ENCODE peak calls at places on chromosomes 5 and 9, in eight cellular contexts. W is HCT116, M is heart left ventricle, L is sigmoid colon, X is stomach, C is gastrocnemius medialis, A is H54, B is uterus. I is an unnamed sample.

GRCh38 chr9:107039546-107039945 is 176.6 kb downstream of the ZNF462 start:
- DNase-seq in A (no peak), W (no peak), X (no peak), M (no peak), B (no peak), C (no peak), L (no peak), I (no peak)

GRCh38 chr5:160675988-160676387 is 176.0 kb downstream of the ATP10B start:
- DNase-seq in C (no peak), L (no peak), W (no peak), A (no peak), B (no peak), M (no peak), X (no peak), I (no peak)

GRCh38 chr5:3599283-3600105 is 3.9 kb downstream of the IRX1 start:
- DNase-seq in W (no peak), A (no peak), B (no peak), M (no peak), X (no peak), L (no peak), C (no peak), I (no peak)

GRCh38 chr9:107480386-107480789 is 9.2 kb downstream of the KLF4 start:
- DNase-seq in A (peak), B (peak), W (no peak), M (peak), L (peak), C (peak), X (no peak), I (peak)

GRCh38 chr9:20405086-20405485 is 217.2 kb downstream of the MLLT3 start:
- DNase-seq in X (no peak), A (no peak), W (no peak), B (no peak), C (no peak), M (no peak), L (no peak), I (no peak)

GRCh38 chr9:123425836-123426365 is 69.9 kb downstream of the CRB2 start:
- DNase-seq in B (no peak), X (peak), C (no peak), A (no peak), W (no peak), L (peak), M (no peak), I (no peak)

GRCh38 chr5:39235648-39236047 is 16.3 kb upstream of the FYB1 start:
- DNase-seq in X (no peak), W (no peak), C (no peak), L (no peak), B (no peak), M (no peak), A (no peak), I (no peak)

GRCh38 chr5:153970496-153970895 is 68.2 kb downstream of the FAM114A2 start:
- DNase-seq in B (no peak), C (no peak), X (no peak), M (no peak), A (no peak), L (no peak), W (no peak), I (no peak)

GRCh38 chr9:112288029-112288428 is 45.4 kb downstream of the PTBP3 start:
- DNase-seq in M (no peak), C (no peak), A (no peak), X (no peak), W (no peak), L (no peak), B (no peak), I (no peak)

GRCh38 chr5:80191991-80192398 is 63.9 kb downstream of the SERINC5 start:
- DNase-seq in C (peak), W (no peak), B (peak), M (peak), A (no peak), X (no peak), L (peak), I (no peak)

GRCh38 chr5:168334161-168335094 is 43.0 kb downstream of the WWC1 start:
- DNase-seq in C (no peak), A (no peak), X (no peak), L (peak), W (no peak), M (no peak), B (no peak), I (no peak)

GRCh38 chr9:100813871-100814270 is 214.7 kb upstream of the PLPPR1 start:
- DNase-seq in B (no peak), M (no peak), A (no peak), L (no peak), X (no peak), C (no peak), W (no peak), I (no peak)

GRCh38 chr9:81543695-81544094 is 145.7 kb downstream of the TLE1 start:
- DNase-seq in L (no peak), X (no peak), M (no peak), B (no peak), C (no peak), A (no peak), W (no peak), I (no peak)

GRCh38 chr9:128684325-128685021 is 4.5 kb upstream of the SET start:
- DNase-seq in W (peak), L (peak), B (peak), C (peak), M (peak), X (peak), A (peak), I (peak)

GRCh38 chr5:138498381-138498780 is 33.1 kb downstream of the EGR1 start:
- DNase-seq in M (no peak), A (no peak), X (no peak), B (no peak), L (no peak), W (no peak), C (no peak), I (no peak)

GRCh38 chr5:90968319-90968718 is 409.7 kb downstream of the ADGRV1 start:
- DNase-seq in B (no peak), M (no peak), X (no peak), W (no peak), L (no peak), C (no peak), A (no peak), I (no peak)

GRCh38 chr5:93039888-93040287 is 541.1 kb downstream of the NR2F1-AS1 start:
- DNase-seq in A (no peak), X (no peak), W (no peak), M (no peak), B (no peak), C (no peak), L (no peak), I (no peak)

GRCh38 chr5:61407706-61408105 is 75.6 kb downstream of the ZSWIM6 start:
- DNase-seq in C (no peak), M (no peak), X (no peak), W (no peak), B (no peak), A (no peak), L (no peak), I (no peak)

GRCh38 chr5:56873056-56873455 is 36.3 kb upstream of the SETD9 start:
- DNase-seq in B (no peak), M (no peak), C (no peak), L (no peak), W (no peak), X (no peak), A (no peak), I (no peak)

GRCh38 chr5:74360535-74361210 is 279.9 kb downstream of the ENC1 start:
- DNase-seq in L (no peak), M (no peak), A (no peak), B (no peak), W (no peak), C (no peak), X (no peak), I (no peak)

GRCh38 chr5:80755634-80756033 is 100.9 kb upstream of the DHFR start:
- DNase-seq in X (no peak), M (no peak), A (no peak), B (no peak), L (no peak), W (no peak), C (no peak), I (no peak)

GRCh38 chr5:54470677-54471076 is 15.2 kb downstream of the HSPB3 start:
- DNase-seq in X (no peak), A (no peak), C (no peak), M (no peak), B (no peak), W (no peak), L (no peak), I (no peak)

GRCh38 chr9:86573886-86574285 is 219.7 kb upstream of the TUT7 start:
- DNase-seq in A (no peak), X (no peak), L (no peak), M (no peak), W (no peak), C (no peak), B (no peak), I (no peak)

GRCh38 chr5:141475625-141476131 is at the start of gene PCDHGC3:
- DNase-seq in X (peak), L (peak), C (peak), W (no peak), A (peak), M (peak), B (peak), I (peak)

GRCh38 chr9:36039696-36040095 is 3.0 kb downstream of the RECK start:
- DNase-seq in X (no peak), B (no peak), C (no peak), W (no peak), L (no peak), A (no peak), M (no peak), I (no peak)

GRCh38 chr9:122031157-122031556 is 62.0 kb downstream of the TTLL11 start:
- DNase-seq in C (no peak), L (no peak), B (no peak), A (no peak), W (no peak), M (no peak), X (no peak), I (no peak)

GRCh38 chr5:132498686-132499271 is 8.2 kb upstream of the IRF1 start:
- DNase-seq in A (no peak), B (no peak), C (no peak), L (no peak), W (no peak), M (no peak), X (peak), I (no peak)

GRCh38 chr5:64637837-64638443 is 52.4 kb upstream of the SHISAL2B start:
- DNase-seq in L (no peak), W (no peak), B (no peak), X (no peak), C (no peak), A (no peak), M (no peak), I (no peak)

GRCh38 chr5:4938941-4939546 is 201.1 kb upstream of the ADAMTS16 start:
- DNase-seq in C (no peak), L (no peak), B (no peak), W (no peak), X (no peak), M (no peak), A (no peak), I (no peak)

GRCh38 chr9:134570151-134570621 is 71.4 kb upstream of the COL5A1 start:
- DNase-seq in W (no peak), A (no peak), X (peak), C (peak), M (peak), B (peak), L (peak), I (peak)

GRCh38 chr5:9869616-9870288 is 239.6 kb upstream of the TAS2R1 start:
- DNase-seq in A (no peak), M (no peak), L (no peak), B (no peak), W (no peak), C (no peak), X (no peak), I (no peak)

GRCh38 chr5:156432830-156433105 is 105.8 kb downstream of the SGCD start:
- DNase-seq in M (no peak), L (no peak), A (no peak), W (no peak), C (no peak), X (no peak), B (no peak), I (no peak)

GRCh38 chr9:115306860-115307259 is 188.9 kb upstream of the TNC start:
- DNase-seq in X (no peak), B (no peak), A (no peak), C (no peak), M (no peak), W (no peak), L (no peak), I (no peak)

GRCh38 chr5:151483647-151484046 is 36.2 kb downstream of the SLC36A1 start:
- DNase-seq in X (no peak), M (no peak), B (no peak), C (no peak), W (no peak), A (no peak), L (no peak), I (no peak)

GRCh38 chr5:9335269-9335668 is 210.6 kb downstream of the SEMA5A start:
- DNase-seq in M (no peak), B (no peak), W (no peak), L (no peak), X (no peak), C (no peak), A (no peak), I (no peak)

GRCh38 chr9:77495834-77496671 is 152.1 kb downstream of the GNA14 start:
- DNase-seq in C (no peak), X (no peak), M (no peak), L (peak), B (peak), A (no peak), W (no peak), I (no peak)

GRCh38 chr5:169545762-169546161 is 37.8 kb upstream of the SPDL1 start:
- DNase-seq in A (peak), M (no peak), B (no peak), X (no peak), C (no peak), W (no peak), L (no peak), I (no peak)

GRCh38 chr9:127406799-127407504 is 10.0 kb downstream of the SLC2A8 start:
- DNase-seq in A (no peak), X (no peak), L (no peak), C (no peak), W (no peak), B (no peak), M (no peak), I (no peak)

GRCh38 chr9:127407505-127407868 is 10.5 kb downstream of the SLC2A8 start:
- DNase-seq in B (no peak), X (no peak), A (no peak), C (no peak), W (no peak), M (no peak), L (no peak), I (no peak)

GRCh38 chr9:127403507-127404192 is 6.7 kb downstream of the SLC2A8 start:
- DNase-seq in W (no peak), A (no peak), X (no peak), C (no peak), B (no peak), M (no peak), L (no peak), I (no peak)

GRCh38 chr9:127404631-127405030 is 7.7 kb downstream of the SLC2A8 start:
- DNase-seq in B (no peak), W (no peak), A (no peak), X (no peak), L (no peak), C (no peak), M (no peak), I (no peak)

DNA sequence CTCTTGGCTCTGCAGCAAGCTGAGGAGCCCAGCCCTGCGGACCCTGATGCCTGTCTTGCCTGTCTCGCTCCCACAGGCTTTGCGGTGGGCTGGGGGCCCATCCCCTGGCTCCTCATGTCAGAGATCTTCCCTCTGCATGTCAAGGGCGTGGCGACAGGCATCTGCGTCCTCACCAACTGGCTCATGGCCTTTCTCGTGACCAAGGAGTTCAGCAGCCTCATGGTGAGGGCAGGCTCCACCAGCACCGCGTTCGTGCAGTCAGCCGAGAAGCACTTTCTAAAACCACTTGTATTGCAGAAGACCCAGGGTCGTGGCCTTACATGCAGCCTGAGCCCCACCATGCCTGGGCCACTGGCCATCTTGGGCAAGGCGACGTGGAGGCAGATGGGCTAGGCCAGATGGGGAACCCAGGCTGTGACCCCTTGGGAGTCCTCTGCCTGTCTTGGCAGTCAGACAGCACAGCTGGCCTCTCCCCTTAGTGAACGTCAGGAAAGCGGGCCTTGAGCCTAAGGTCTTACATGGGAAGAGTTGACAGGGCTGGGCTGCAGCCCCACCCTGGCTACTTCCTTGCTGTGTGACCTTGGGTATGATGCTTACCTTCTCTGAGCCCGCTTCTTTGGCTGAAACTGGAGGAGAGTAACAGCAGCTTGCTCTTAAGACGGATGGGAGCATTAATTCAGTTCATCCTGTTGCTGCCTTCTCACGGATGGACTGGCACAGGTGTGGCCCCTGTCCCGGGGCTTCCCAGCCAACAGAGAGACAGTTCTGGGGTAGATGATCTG is 8.6 kb downstream of the SLC2A8 start:
- DNase-seq in B (no peak), C (no peak), A (no peak), W (no peak), L (no peak), X (no peak), M (no peak), I (no peak)
- TF ChIP-seq POLR2A in B (no peak), C (no peak), A (no peak), W (no peak), L (no peak), X (no peak), M (no peak), I (no peak)

DNA sequence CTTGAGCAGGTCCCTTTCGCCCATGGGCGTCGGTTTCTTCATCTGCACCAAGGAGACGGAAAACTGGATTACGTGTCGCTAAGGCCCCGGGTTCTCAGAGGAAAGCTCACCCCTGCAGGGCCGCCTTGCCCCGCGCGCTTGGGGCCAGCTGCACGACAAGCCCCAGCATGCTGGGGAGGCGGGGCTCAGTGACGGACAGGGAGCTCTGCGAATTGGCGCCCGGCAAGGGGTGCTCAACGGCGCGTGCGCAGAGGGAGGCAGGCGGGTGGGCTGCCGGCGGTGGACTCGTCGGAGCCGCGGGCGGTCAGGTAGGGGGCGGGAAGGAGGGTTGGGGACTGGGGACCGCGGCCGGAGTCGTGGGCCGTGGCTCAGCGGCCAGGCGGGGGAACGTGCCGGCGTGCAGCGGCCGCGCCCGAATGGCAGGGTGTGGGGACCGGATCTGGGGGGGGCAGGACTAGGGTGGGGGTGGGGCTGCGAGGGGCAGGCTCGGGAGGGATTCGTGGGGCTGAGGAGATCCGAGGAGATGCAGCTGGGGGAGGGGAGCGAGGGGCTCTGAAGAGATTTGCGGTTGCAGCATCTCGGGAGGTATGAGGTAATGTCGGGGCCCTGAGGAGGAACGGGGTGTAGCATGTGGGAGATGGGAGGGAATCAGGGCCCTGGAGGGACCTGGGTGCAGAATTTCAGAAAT is at the start of gene TRIM32:
- DNase-seq in X (peak), W (peak), C (peak), B (peak), A (peak), M (peak), L (peak), I (peak)
- TF ChIP-seq POLR2A in X (no peak), W (peak), C (peak), B (no peak), A (peak), M (peak), L (no peak), I (no peak)

GRCh38 chr9:4491621-4491975 is 1.3 kb downstream of the SLC1A1 start:
- DNase-seq in C (no peak), W (no peak), X (peak), M (no peak), L (no peak), B (no peak), A (no peak), I (no peak)

GRCh38 chr9:4489562-4489918 is 728 bp upstream of the SLC1A1 start:
- DNase-seq in A (no peak), B (no peak), C (no peak), W (no peak), X (peak), L (no peak), M (no peak), I (no peak)

GRCh38 chr9:4490705-4491620 is 695 bp downstream of the SLC1A1 start:
- DNase-seq in A (no peak), M (no peak), C (no peak), W (no peak), X (no peak), B (no peak), L (no peak), I (no peak)

GRCh38 chr9:4486176-4486575 is 4.1 kb upstream of the SLC1A1 start:
- DNase-seq in B (no peak), C (no peak), W (no peak), L (no peak), A (no peak), X (no peak), M (no peak), I (no peak)

GRCh38 chr9:4489919-4490704 is at the start of gene SLC1A1:
- DNase-seq in M (peak), A (peak), W (peak), X (peak), C (peak), L (peak), B (peak), I (no peak)
- TF ChIP-seq POLR2A in M (peak), A (no peak), W (no peak), X (no peak), C (no peak), L (peak), B (no peak), I (no peak)

GRCh38 chr9:105065119-105066088 is 137.4 kb upstream of the ABCA1 start:
- DNase-seq in C (no peak), X (peak), B (no peak), A (no peak), L (no peak), M (no peak), W (no peak), I (no peak)

GRCh38 chr9:105066265-105066865 is 138.4 kb upstream of the ABCA1 start:
- DNase-seq in C (peak), W (no peak), A (no peak), L (peak), X (no peak), M (no peak), B (no peak), I (no peak)

GRCh38 chr9:105062222-105062850 is 134.4 kb upstream of the ABCA1 start:
- DNase-seq in X (no peak), M (no peak), B (no peak), A (no peak), L (no peak), C (no peak), W (no peak), I (no peak)

GRCh38 chr9:105063665-105064247 is 135.8 kb upstream of the ABCA1 start:
- DNase-seq in C (peak), X (no peak), A (no peak), B (peak), L (peak), M (no peak), W (no peak), I (no peak)

GRCh38 chr9:105064248-105065118 is 136.5 kb upstream of the ABCA1 start:
- DNase-seq in X (peak), M (peak), W (no peak), C (peak), A (peak), B (peak), L (peak), I (peak)
- TF ChIP-seq POLR2A in X (no peak), M (peak), W (no peak), C (peak), A (no peak), B (no peak), L (peak), I (no peak)